ENCODE peak calls at places on chromosome 1, in four cellular contexts. One of them, this sample, is unnamed.

GRCh38 chr1:112575154-112575804 is 43.7 kb downstream of the ST7L start:
- ATAC-seq in activated CD8-positive, alpha-beta memory T cell treated with anti-CD3 and anti-CD28 coated beads, Interleukin-2, amount 10 ng/mL, durations not matched to agents 7 days and 5 days: no peak
- ATAC-seq in CD8-positive, alpha-beta T cell: no peak
- ATAC-seq in omental fat pad: peak; percentile 100
- ATAC-seq in this sample: no peak

GRCh38 chr1:206651958-206652890 is 16.9 kb downstream of the DYRK3 start:
- ATAC-seq in omental fat pad: peak; percentile 25
- ATAC-seq in CD8-positive, alpha-beta T cell: no peak
- ATAC-seq in activated CD8-positive, alpha-beta memory T cell treated with anti-CD3 and anti-CD28 coated beads, Interleukin-2, amount 10 ng/mL, durations not matched to agents 7 days and 5 days: no peak
- ATAC-seq in this sample: no peak

GRCh38 chr1:61403863-61404615 is 320.9 kb downstream of the TM2D1 start:
- ATAC-seq in omental fat pad: no peak
- ATAC-seq in CD8-positive, alpha-beta T cell: no peak
- ATAC-seq in activated CD8-positive, alpha-beta memory T cell treated with anti-CD3 and anti-CD28 coated beads, Interleukin-2, amount 10 ng/mL, durations not matched to agents 7 days and 5 days: no peak
- ATAC-seq in this sample: no peak

GRCh38 chr1:214550339-214551051 is 907 bp downstream of the PTPN14 start:
- ATAC-seq in omental fat pad: no peak
- ATAC-seq in activated CD8-positive, alpha-beta memory T cell treated with anti-CD3 and anti-CD28 coated beads, Interleukin-2, amount 10 ng/mL, durations not matched to agents 7 days and 5 days: no peak
- ATAC-seq in CD8-positive, alpha-beta T cell: no peak
- ATAC-seq in this sample: no peak

GRCh38 chr1:180802849-180803248 is 109.8 kb upstream of the KIAA1614 start:
- ATAC-seq in CD8-positive, alpha-beta T cell: no peak
- ATAC-seq in omental fat pad: no peak
- ATAC-seq in activated CD8-positive, alpha-beta memory T cell treated with anti-CD3 and anti-CD28 coated beads, Interleukin-2, amount 10 ng/mL, durations not matched to agents 7 days and 5 days: no peak
- ATAC-seq in this sample: no peak

GRCh38 chr1:147824776-147825175 is 64.4 kb upstream of the GJA5 start:
- ATAC-seq in omental fat pad: no peak
- ATAC-seq in activated CD8-positive, alpha-beta memory T cell treated with anti-CD3 and anti-CD28 coated beads, Interleukin-2, amount 10 ng/mL, durations not matched to agents 7 days and 5 days: no peak
- ATAC-seq in CD8-positive, alpha-beta T cell: no peak
- ATAC-seq in this sample: no peak

GRCh38 chr1:117571496-117571895 is 34.4 kb upstream of the TENT5C start:
- ATAC-seq in CD8-positive, alpha-beta T cell: no peak
- ATAC-seq in omental fat pad: no peak
- ATAC-seq in activated CD8-positive, alpha-beta memory T cell treated with anti-CD3 and anti-CD28 coated beads, Interleukin-2, amount 10 ng/mL, durations not matched to agents 7 days and 5 days: no peak
- ATAC-seq in this sample: no peak

GRCh38 chr1:246640747-246641146 is 74.5 kb downstream of the CNST start:
- ATAC-seq in activated CD8-positive, alpha-beta memory T cell treated with anti-CD3 and anti-CD28 coated beads, Interleukin-2, amount 10 ng/mL, durations not matched to agents 7 days and 5 days: no peak
- ATAC-seq in CD8-positive, alpha-beta T cell: no peak
- ATAC-seq in omental fat pad: no peak
- ATAC-seq in this sample: no peak

GRCh38 chr1:85179517-85179916 is 21.3 kb downstream of the SYDE2 start:
- ATAC-seq in omental fat pad: no peak
- ATAC-seq in activated CD8-positive, alpha-beta memory T cell treated with anti-CD3 and anti-CD28 coated beads, Interleukin-2, amount 10 ng/mL, durations not matched to agents 7 days and 5 days: peak; percentile 98
- ATAC-seq in CD8-positive, alpha-beta T cell: peak; percentile 95
- ATAC-seq in this sample: peak; percentile 86

GRCh38 chr1:16396591-16396990 is 29.5 kb downstream of the SZRD1 start:
- ATAC-seq in activated CD8-positive, alpha-beta memory T cell treated with anti-CD3 and anti-CD28 coated beads, Interleukin-2, amount 10 ng/mL, durations not matched to agents 7 days and 5 days: no peak
- ATAC-seq in omental fat pad: no peak
- ATAC-seq in CD8-positive, alpha-beta T cell: no peak
- ATAC-seq in this sample: no peak

GRCh38 chr1:198330982-198331620 is 174.3 kb downstream of the NEK7 start:
- ATAC-seq in omental fat pad: no peak
- ATAC-seq in CD8-positive, alpha-beta T cell: no peak
- ATAC-seq in activated CD8-positive, alpha-beta memory T cell treated with anti-CD3 and anti-CD28 coated beads, Interleukin-2, amount 10 ng/mL, durations not matched to agents 7 days and 5 days: no peak
- ATAC-seq in this sample: no peak

GRCh38 chr1:35539824-35540261 is 17.4 kb downstream of the KIAA0319L start:
- ATAC-seq in activated CD8-positive, alpha-beta memory T cell treated with anti-CD3 and anti-CD28 coated beads, Interleukin-2, amount 10 ng/mL, durations not matched to agents 7 days and 5 days: peak; percentile 51
- ATAC-seq in CD8-positive, alpha-beta T cell: no peak
- ATAC-seq in omental fat pad: peak; percentile 70
- ATAC-seq in this sample: peak; percentile 84

GRCh38 chr1:110668523-110668922 is 6.2 kb downstream of the KCNA3 start:
- ATAC-seq in activated CD8-positive, alpha-beta memory T cell treated with anti-CD3 and anti-CD28 coated beads, Interleukin-2, amount 10 ng/mL, durations not matched to agents 7 days and 5 days: peak; percentile 40
- ATAC-seq in omental fat pad: no peak
- ATAC-seq in CD8-positive, alpha-beta T cell: peak; percentile 18
- ATAC-seq in this sample: no peak

GRCh38 chr1:145786271-145786670 is 37.6 kb downstream of the RNF115 start:
- ATAC-seq in activated CD8-positive, alpha-beta memory T cell treated with anti-CD3 and anti-CD28 coated beads, Interleukin-2, amount 10 ng/mL, durations not matched to agents 7 days and 5 days: peak; percentile 33
- ATAC-seq in CD8-positive, alpha-beta T cell: no peak
- ATAC-seq in omental fat pad: no peak
- ATAC-seq in this sample: peak; percentile 87

GRCh38 chr1:116991918-116992317 is 9.6 kb upstream of the CD101 start:
- ATAC-seq in activated CD8-positive, alpha-beta memory T cell treated with anti-CD3 and anti-CD28 coated beads, Interleukin-2, amount 10 ng/mL, durations not matched to agents 7 days and 5 days: no peak
- ATAC-seq in omental fat pad: no peak
- ATAC-seq in CD8-positive, alpha-beta T cell: no peak
- ATAC-seq in this sample: no peak

GRCh38 chr1:19793360-19794046 is 6.2 kb downstream of the TMCO4 start:
- ATAC-seq in omental fat pad: no peak
- ATAC-seq in activated CD8-positive, alpha-beta memory T cell treated with anti-CD3 and anti-CD28 coated beads, Interleukin-2, amount 10 ng/mL, durations not matched to agents 7 days and 5 days: no peak
- ATAC-seq in CD8-positive, alpha-beta T cell: no peak
- ATAC-seq in this sample: no peak

GRCh38 chr1:65253800-65254319 is 55.5 kb upstream of the DNAJC6 start:
- ATAC-seq in activated CD8-positive, alpha-beta memory T cell treated with anti-CD3 and anti-CD28 coated beads, Interleukin-2, amount 10 ng/mL, durations not matched to agents 7 days and 5 days: no peak
- ATAC-seq in omental fat pad: peak; percentile 83
- ATAC-seq in CD8-positive, alpha-beta T cell: no peak
- ATAC-seq in this sample: peak; percentile 48

GRCh38 chr1:208864366-208864965 is 620.3 kb upstream of the PLXNA2 start:
- ATAC-seq in CD8-positive, alpha-beta T cell: no peak
- ATAC-seq in activated CD8-positive, alpha-beta memory T cell treated with anti-CD3 and anti-CD28 coated beads, Interleukin-2, amount 10 ng/mL, durations not matched to agents 7 days and 5 days: no peak
- ATAC-seq in omental fat pad: no peak
- ATAC-seq in this sample: no peak

GRCh38 chr1:30749691-30750583 is 7.6 kb downstream of the LAPTM5 start:
- ATAC-seq in CD8-positive, alpha-beta T cell: peak; percentile 78
- ATAC-seq in omental fat pad: no peak
- ATAC-seq in activated CD8-positive, alpha-beta memory T cell treated with anti-CD3 and anti-CD28 coated beads, Interleukin-2, amount 10 ng/mL, durations not matched to agents 7 days and 5 days: peak; percentile 54
- ATAC-seq in this sample: peak; percentile 47

GRCh38 chr1:202286622-202287097 is 55.1 kb downstream of the UBE2T start:
- ATAC-seq in omental fat pad: no peak
- ATAC-seq in activated CD8-positive, alpha-beta memory T cell treated with anti-CD3 and anti-CD28 coated beads, Interleukin-2, amount 10 ng/mL, durations not matched to agents 7 days and 5 days: no peak
- ATAC-seq in CD8-positive, alpha-beta T cell: no peak
- ATAC-seq in this sample: no peak

GRCh38 chr1:164590592-164590991 is 31.6 kb downstream of the PBX1 start:
- ATAC-seq in CD8-positive, alpha-beta T cell: no peak
- ATAC-seq in omental fat pad: no peak
- ATAC-seq in activated CD8-positive, alpha-beta memory T cell treated with anti-CD3 and anti-CD28 coated beads, Interleukin-2, amount 10 ng/mL, durations not matched to agents 7 days and 5 days: no peak
- ATAC-seq in this sample: no peak

GRCh38 chr1:17665950-17666720 is 89.0 kb upstream of the ACTL8 start:
- ATAC-seq in omental fat pad: no peak
- ATAC-seq in activated CD8-positive, alpha-beta memory T cell treated with anti-CD3 and anti-CD28 coated beads, Interleukin-2, amount 10 ng/mL, durations not matched to agents 7 days and 5 days: no peak
- ATAC-seq in CD8-positive, alpha-beta T cell: no peak
- ATAC-seq in this sample: no peak

GRCh38 chr1:15424146-15424667 is 14.0 kb upstream of the CTRC start:
- ATAC-seq in activated CD8-positive, alpha-beta memory T cell treated with anti-CD3 and anti-CD28 coated beads, Interleukin-2, amount 10 ng/mL, durations not matched to agents 7 days and 5 days: no peak
- ATAC-seq in omental fat pad: no peak
- ATAC-seq in CD8-positive, alpha-beta T cell: no peak
- ATAC-seq in this sample: no peak

GRCh38 chr1:58575831-58576726 is 973 bp downstream of the TACSTD2 start:
- ATAC-seq in omental fat pad: peak; percentile 28
- ATAC-seq in CD8-positive, alpha-beta T cell: no peak
- ATAC-seq in activated CD8-positive, alpha-beta memory T cell treated with anti-CD3 and anti-CD28 coated beads, Interleukin-2, amount 10 ng/mL, durations not matched to agents 7 days and 5 days: no peak
- ATAC-seq in this sample: no peak

GRCh38 chr1:201530741-201531521 is 8.0 kb upstream of the NAV1 start:
- ATAC-seq in omental fat pad: peak; percentile 72
- ATAC-seq in activated CD8-positive, alpha-beta memory T cell treated with anti-CD3 and anti-CD28 coated beads, Interleukin-2, amount 10 ng/mL, durations not matched to agents 7 days and 5 days: no peak
- ATAC-seq in CD8-positive, alpha-beta T cell: no peak
- ATAC-seq in this sample: no peak

GRCh38 chr1:32201011-32201855 is 838 bp downstream of the CCDC28B start:
- ATAC-seq in omental fat pad: peak; percentile 30
- ATAC-seq in activated CD8-positive, alpha-beta memory T cell treated with anti-CD3 and anti-CD28 coated beads, Interleukin-2, amount 10 ng/mL, durations not matched to agents 7 days and 5 days: peak; percentile 69
- ATAC-seq in CD8-positive, alpha-beta T cell: peak; percentile 57
- ATAC-seq in this sample: peak; percentile 50

GRCh38 chr1:163195728-163196448 is 6.8 kb downstream of the RGS5 start:
- ATAC-seq in activated CD8-positive, alpha-beta memory T cell treated with anti-CD3 and anti-CD28 coated beads, Interleukin-2, amount 10 ng/mL, durations not matched to agents 7 days and 5 days: no peak
- ATAC-seq in omental fat pad: peak; percentile 83
- ATAC-seq in CD8-positive, alpha-beta T cell: no peak
- ATAC-seq in this sample: no peak

GRCh38 chr1:32215629-32216505 is 6.3 kb downstream of the TMEM234 start:
- ATAC-seq in activated CD8-positive, alpha-beta memory T cell treated with anti-CD3 and anti-CD28 coated beads, Interleukin-2, amount 10 ng/mL, durations not matched to agents 7 days and 5 days: peak; percentile 92
- ATAC-seq in CD8-positive, alpha-beta T cell: peak; percentile 97
- ATAC-seq in omental fat pad: peak; percentile 74
- ATAC-seq in this sample: peak; percentile 83